ENCODE peak calls at places on chromosomes 7 and 10, in six cellular contexts. L, F, S, B, T and Z are unnamed samples.

GRCh38 chr7:141014091-141014490 is 661 bp downstream of the MRPS33 start:
- DNase-seq in L (peak), F (no peak), S (peak), T (no peak), B (no peak), Z (no peak)

GRCh38 chr7:65239707-65240352 is 133.8 kb upstream of the ZNF92 start:
- DNase-seq in S (no peak), B (peak), T (peak), L (no peak), F (no peak), Z (no peak)

GRCh38 chr10:119642556-119643111 is 8.5 kb upstream of the BAG3 start:
- DNase-seq in B (no peak), L (no peak), F (no peak), S (no peak), T (no peak), Z (no peak)

GRCh38 chr7:107982918-107983389 is 20.0 kb downstream of the LAMB1 start:
- DNase-seq in B (no peak), F (no peak), S (no peak), L (peak), T (no peak), Z (no peak)

GRCh38 chr10:131267814-131268095 is 43.8 kb downstream of the TCERG1L start:
- DNase-seq in S (no peak), F (peak), L (no peak), B (no peak), T (no peak), Z (no peak)

GRCh38 chr10:128398999-128399398 is 272.8 kb upstream of the MKI67 start:
- DNase-seq in S (no peak), L (no peak), T (no peak), F (no peak), B (no peak), Z (no peak)

GRCh38 chr10:47366056-47366631 is 17.9 kb downstream of the ZNF488 start:
- DNase-seq in F (no peak), S (no peak), T (no peak), B (peak), L (no peak), Z (no peak)

GRCh38 chr7:110835209-110835608 is 255.7 kb upstream of the LRRN3 start:
- DNase-seq in B (no peak), T (no peak), F (no peak), L (no peak), S (no peak), Z (no peak)

GRCh38 chr10:88253120-88253519 is 330.0 kb downstream of the RNLS start:
- DNase-seq in F (no peak), T (no peak), L (no peak), S (no peak), B (no peak), Z (no peak)

GRCh38 chr10:3950676-3951275 is 165.8 kb upstream of the KLF6 start:
- DNase-seq in L (no peak), S (no peak), T (no peak), F (no peak), B (no peak), Z (no peak)

GRCh38 chr7:27519801-27520200 is 142.9 kb downstream of the HIBADH start:
- DNase-seq in F (no peak), B (no peak), L (no peak), T (no peak), S (no peak), Z (no peak)

GRCh38 chr7:121323934-121324333 is 4.9 kb upstream of the WNT16 start:
- DNase-seq in F (no peak), L (no peak), T (no peak), S (no peak), B (no peak), Z (no peak)

GRCh38 chr7:131212114-131212513 is 115.6 kb upstream of the MKLN1 start:
- DNase-seq in F (no peak), L (peak), B (no peak), S (no peak), T (no peak), Z (no peak)

GRCh38 chr10:115831025-115831424 is 442.0 kb downstream of the GFRA1 start:
- DNase-seq in B (no peak), F (no peak), L (no peak), S (no peak), T (no peak), Z (no peak)

GRCh38 chr10:118850418-118851061 is 95.8 kb upstream of the CACUL1 start:
- DNase-seq in B (peak), L (peak), S (peak), T (peak), F (peak), Z (no peak)